ENCODE peak calls at places on chromosome 13, in five cellular contexts. D, S, Y, Q and U are unnamed samples.

GRCh38 chr13:32878172-32878571 is 138.1 kb upstream of the KL start:
- DNase-seq in S (no peak), D (no peak), Q (no peak), Y (no peak), U (no peak)

GRCh38 chr13:49108204-49108603 is 111.9 kb upstream of the MLNR start:
- DNase-seq in D (no peak), Q (no peak), S (no peak), Y (no peak), U (no peak)

GRCh38 chr13:48156466-48156865 is 61.6 kb upstream of the MED4 start:
- DNase-seq in D (no peak), S (no peak), Y (peak), Q (no peak), U (no peak)

GRCh38 chr13:83215627-83216026 is 666.6 kb downstream of the SLITRK1 start:
- DNase-seq in D (no peak), Q (no peak), S (no peak), Y (no peak), U (no peak)

GRCh38 chr13:79988573-79988972 is 352.4 kb downstream of the SPRY2 start:
- DNase-seq in Y (no peak), S (no peak), D (no peak), Q (no peak), U (no peak)

GRCh38 chr13:94298346-94298745 is 181.1 kb downstream of the DCT start:
- DNase-seq in S (no peak), D (no peak), Q (no peak), Y (no peak), U (no peak)

GRCh38 chr13:95484052-95484451 is 68.5 kb upstream of the CLDN10 start:
- DNase-seq in Q (no peak), D (peak), Y (no peak), S (no peak), U (no peak)

GRCh38 chr13:106354961-106355360 is 180.5 kb downstream of the EFNB2 start:
- DNase-seq in Y (no peak), D (no peak), Q (no peak), S (no peak), U (no peak)

GRCh38 chr13:110421696-110422395 is 114.8 kb downstream of the COL4A2 start:
- DNase-seq in S (no peak), Q (no peak), D (no peak), Y (no peak), U (no peak)

GRCh38 chr13:33262554-33262953 is 23.0 kb downstream of the STARD13 start:
- DNase-seq in D (no peak), Y (no peak), S (no peak), Q (no peak), U (no peak)

GRCh38 chr13:85601526-85601925 is 197.7 kb downstream of the SLITRK6 start:
- DNase-seq in S (no peak), Q (no peak), Y (no peak), D (no peak), U (no peak)
- TF ChIP-seq CTCF in S (no peak), Q (no peak), Y (no peak), D (no peak), U (no peak)

DNA sequence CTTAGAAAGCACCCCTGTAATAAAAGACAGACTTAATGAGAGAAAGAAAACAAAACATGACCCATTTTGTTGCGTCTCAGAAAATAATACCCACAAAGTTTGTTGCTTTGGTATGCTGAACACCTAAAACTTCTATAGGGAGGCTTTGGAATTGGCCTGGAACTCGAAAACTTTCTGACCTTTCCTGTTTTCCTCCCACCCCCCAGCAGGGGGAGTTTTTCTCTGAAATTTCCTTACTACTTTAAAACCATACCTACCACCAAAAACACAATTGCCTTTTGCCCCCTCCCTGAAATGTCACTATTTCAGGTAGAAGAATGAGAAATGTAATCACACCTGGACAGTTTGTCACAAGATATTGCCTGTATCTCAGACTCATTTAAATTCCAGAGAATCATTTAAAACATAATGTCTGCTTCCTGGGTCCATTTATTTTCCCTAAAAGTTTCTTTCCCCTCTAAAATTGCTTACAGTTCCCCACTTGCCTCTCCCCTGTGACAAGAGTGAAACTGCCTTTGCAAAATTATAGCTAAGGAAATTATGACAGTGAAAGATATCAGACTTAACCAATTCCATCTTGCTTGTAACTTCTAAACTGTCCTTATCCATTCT is 2700.2 kb downstream of the PCDH9 start:
- DNase-seq in Y (peak), S (no peak), Q (peak), D (peak), U (peak)
- TF ChIP-seq CTCF in Y (peak), S (peak), Q (peak), D (peak), U (peak)

DNA sequence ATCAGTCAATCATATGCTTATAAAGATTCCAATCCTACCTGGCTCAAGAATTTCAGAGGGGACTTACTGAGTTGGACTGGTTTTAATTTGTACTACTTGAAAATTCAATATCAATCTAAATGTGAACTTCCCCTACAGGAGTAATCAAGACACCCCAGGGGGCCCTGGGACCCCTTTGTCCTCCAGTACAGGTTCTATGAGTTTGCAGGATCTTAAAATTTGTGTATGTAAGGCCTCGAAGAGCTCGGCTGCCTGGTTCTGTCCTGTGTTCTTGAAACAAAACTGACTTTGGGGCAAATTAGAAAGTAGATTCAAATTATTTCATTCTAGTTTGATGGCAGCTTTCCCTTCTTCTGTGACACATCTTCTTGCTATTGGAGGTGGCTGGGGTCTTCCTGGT is 261.3 kb downstream of the KCNRG start:
- DNase-seq in S (no peak), Q (no peak), D (no peak), Y (peak), U (no peak)
- TF ChIP-seq CTCF in S (no peak), Q (no peak), D (no peak), Y (no peak), U (no peak)

GRCh38 chr13:70714993-70715392 is 606.7 kb upstream of the KLHL1 start:
- DNase-seq in S (no peak), Q (no peak), D (no peak), Y (no peak), U (no peak)
- TF ChIP-seq CTCF in S (no peak), Q (peak), D (no peak), Y (no peak), U (peak)

GRCh38 chr13:21061077-21061945 is at the start of gene LATS2:
- DNase-seq in S (peak), Q (peak), Y (peak), D (peak), U (peak)
- TF ChIP-seq CTCF in S (peak), Q (no peak), Y (no peak), D (peak), U (no peak)

GRCh38 chr13:96796234-96796633 is 198.0 kb downstream of the OXGR1 start:
- DNase-seq in D (no peak), Q (no peak), S (no peak), Y (no peak), U (no peak)
- TF ChIP-seq CTCF in D (no peak), Q (peak), S (no peak), Y (no peak), U (no peak)

GRCh38 chr13:28438067-28438466 is 56.9 kb downstream of the FLT1 start:
- DNase-seq in D (no peak), Q (no peak), S (no peak), Y (no peak), U (no peak)
- TF ChIP-seq CTCF in D (no peak), Q (no peak), S (no peak), Y (no peak), U (no peak)

GRCh38 chr13:22039961-22040360 is 369.1 kb downstream of the FGF9 start:
- DNase-seq in Y (no peak), S (no peak), D (no peak), Q (no peak), U (no peak)

GRCh38 chr13:22041741-22042140 is 370.9 kb downstream of the FGF9 start:
- DNase-seq in D (no peak), S (no peak), Q (no peak), Y (no peak), U (no peak)

GRCh38 chr13:22040810-22041364 is 370.0 kb downstream of the FGF9 start:
- DNase-seq in Q (peak), D (no peak), Y (peak), S (no peak), U (peak)
- TF ChIP-seq CTCF in Q (no peak), D (no peak), Y (no peak), S (no peak), U (no peak)

GRCh38 chr13:54536112-54536511 is 1507.5 kb downstream of the OLFM4 start:
- DNase-seq in S (no peak), D (peak), Q (no peak), Y (no peak), U (no peak)
- TF ChIP-seq CTCF in S (no peak), D (no peak), Q (peak), Y (no peak), U (no peak)